ENCODE peak calls at places on chromosomes 6 and 20, in five cellular contexts. O, D, R, A and F are unnamed samples.

GRCh38 chr6:30940361-30941001 is at the start of gene MUCL3:
- DNase-seq in A (no peak), D (no peak), O (no peak), R (no peak), F (peak)

GRCh38 chr6:108714012-108714773 is 134.0 kb upstream of the ARMC2 start:
- DNase-seq in D (no peak), A (no peak), O (peak), R (peak), F (peak)

GRCh38 chr20:44526129-44526528 is 4.3 kb upstream of the SERINC3 start:
- DNase-seq in D (peak), A (no peak), O (peak), R (peak), F (no peak)

GRCh38 chr20:36873498-36874189 is 2.3 kb upstream of the TLDC2 start:
- DNase-seq in R (no peak), D (no peak), O (no peak), A (no peak), F (no peak)

GRCh38 chr20:2800590-2801458 is at the start of gene CPXM1:
- DNase-seq in A (no peak), D (no peak), O (no peak), R (peak), F (no peak)

GRCh38 chr20:21082584-21082983 is 23.6 kb downstream of the LINC00237 start:
- DNase-seq in A (no peak), D (no peak), O (no peak), R (no peak), F (no peak)

GRCh38 chr6:93105017-93105416 is 314.3 kb downstream of the EPHA7 start:
- DNase-seq in D (peak), O (peak), R (no peak), A (no peak), F (no peak)

GRCh38 chr20:53980101-53980500 is 90.3 kb downstream of the BCAS1 start:
- DNase-seq in A (no peak), R (no peak), D (no peak), O (no peak), F (no peak)

GRCh38 chr6:56693246-56693607 is 50.5 kb upstream of the DST start:
- DNase-seq in R (no peak), A (no peak), D (peak), O (peak), F (peak)

GRCh38 chr20:32845786-32846185 is 12.9 kb upstream of the EFCAB8 start:
- DNase-seq in D (no peak), A (no peak), O (peak), R (no peak), F (no peak)

GRCh38 chr6:126529605-126530004 is 189.7 kb downstream of the CENPW start:
- DNase-seq in R (no peak), O (no peak), A (no peak), D (no peak), F (no peak)

GRCh38 chr6:18585032-18585573 is 198.0 kb downstream of the RNF144B start:
- DNase-seq in D (peak), A (no peak), O (peak), R (no peak), F (peak)

GRCh38 chr6:83824831-83825230 is 28.3 kb upstream of the RIPPLY2 start:
- DNase-seq in R (no peak), D (no peak), A (no peak), O (no peak), F (no peak)

GRCh38 chr6:29516108-29516507 is 28.4 kb upstream of the MAS1L start:
- DNase-seq in R (peak), O (peak), D (peak), A (no peak), F (no peak)

GRCh38 chr6:135170238-135170637 is 10.9 kb upstream of the MYB start:
- DNase-seq in R (no peak), A (no peak), O (no peak), D (no peak), F (no peak)

GRCh38 chr6:116667620-116668019 is 946 bp downstream of the ZUP1 start:
- DNase-seq in A (no peak), D (no peak), O (no peak), R (no peak), F (no peak)

GRCh38 chr6:108780784-108781183 is 67.4 kb upstream of the ARMC2 start:
- DNase-seq in R (no peak), D (no peak), A (no peak), O (no peak), F (no peak)

GRCh38 chr20:43669332-43669731 is 2.4 kb downstream of the MYBL2 start:
- DNase-seq in D (peak), R (no peak), O (peak), A (no peak), F (no peak)

GRCh38 chr6:25417206-25417605 is 138.0 kb downstream of the CARMIL1 start:
- DNase-seq in D (no peak), R (no peak), A (no peak), O (no peak), F (no peak)

GRCh38 chr6:128310061-128310460 is 210.3 kb downstream of the PTPRK start:
- DNase-seq in O (peak), D (no peak), A (no peak), R (no peak), F (no peak)

GRCh38 chr20:16216227-16217210 is 356.7 kb downstream of the KIF16B start:
- DNase-seq in R (no peak), D (peak), O (no peak), A (no peak), F (no peak)

GRCh38 chr6:43964659-43965570 is 162.3 kb downstream of the MRPL14 start:
- DNase-seq in D (no peak), O (no peak), A (no peak), R (peak), F (no peak)

GRCh38 chr6:1971612-1972011 is 273.8 kb downstream of the GMDS start:
- DNase-seq in R (no peak), O (peak), A (no peak), D (no peak), F (no peak)

GRCh38 chr6:105620878-105621277 is 218.0 kb upstream of the PREP start:
- DNase-seq in D (no peak), R (no peak), A (no peak), O (peak), F (no peak)

GRCh38 chr6:67639161-67639560 is 995.9 kb upstream of the ADGRB3 start:
- DNase-seq in O (no peak), D (no peak), A (no peak), R (no peak), F (no peak)

GRCh38 chr6:105057160-105057559 is 100.3 kb downstream of the LIN28B start:
- DNase-seq in O (no peak), D (no peak), R (no peak), A (no peak), F (no peak)

GRCh38 chr6:167306401-167306998 is 15.4 kb downstream of the UNC93A start:
- DNase-seq in D (no peak), R (no peak), A (no peak), O (no peak), F (no peak)

GRCh38 chr6:26020983-26021349 is 58.4 kb downstream of the TRIM38 start:
- DNase-seq in O (peak), R (peak), A (no peak), D (peak), F (peak)

DNA sequence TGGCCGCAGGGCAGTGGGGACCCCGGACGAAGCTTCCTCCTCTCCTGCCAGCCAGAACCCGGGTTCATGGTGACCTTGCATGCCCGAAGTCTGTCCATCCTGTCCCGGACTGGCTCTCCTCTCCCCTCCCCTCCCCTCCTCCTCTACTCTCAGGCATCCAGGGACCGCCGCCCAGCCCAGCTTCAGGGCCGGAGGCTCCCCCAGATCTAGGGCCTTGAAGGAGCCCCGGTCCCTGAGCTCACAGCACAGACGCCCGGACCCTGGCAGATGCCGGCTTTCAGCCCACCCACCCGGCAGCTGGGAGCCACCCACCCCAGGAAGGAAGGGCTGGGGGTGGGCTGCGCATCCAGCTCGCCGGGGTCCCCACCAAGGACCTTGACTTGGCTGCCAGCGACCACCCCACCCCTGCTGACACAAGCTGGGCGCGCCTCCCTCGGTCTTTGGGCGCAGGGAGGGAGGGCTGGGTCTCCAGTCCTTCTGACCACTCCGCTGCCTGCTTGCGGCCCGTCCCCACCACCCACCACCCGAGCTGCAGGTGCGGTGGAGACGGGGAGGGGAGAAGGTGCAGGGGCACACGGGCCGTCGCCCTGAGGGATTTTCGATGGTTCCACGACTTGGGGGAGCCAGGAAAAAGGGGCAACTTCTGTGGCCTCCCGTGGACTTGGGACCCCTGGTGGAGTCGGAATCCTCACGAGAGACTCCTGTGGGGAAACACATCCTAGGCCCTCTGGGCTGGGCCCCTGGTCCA is 5.8 kb upstream of the ABHD16B start:
- DNase-seq in A (no peak), R (peak), O (no peak), D (no peak), F (no peak)
- H3K9ac ChIP-seq in A (no peak), R (no peak), O (no peak), D (no peak), F (no peak)

GRCh38 chr6:33708516-33709204 is 2.8 kb downstream of the UQCC2 start:
- DNase-seq in O (no peak), A (no peak), D (no peak), R (no peak), F (no peak)
- H3K4me3 ChIP-seq in O (no peak), A (no peak), D (no peak), R (no peak), F (no peak)

GRCh38 chr6:3063733-3064700 is 4.3 kb upstream of the RIPK1 start:
- DNase-seq in O (peak), R (peak), A (peak), D (peak), F (peak)
- H3K9ac ChIP-seq in O (peak), R (peak), A (peak), D (peak), F (peak)

DNA sequence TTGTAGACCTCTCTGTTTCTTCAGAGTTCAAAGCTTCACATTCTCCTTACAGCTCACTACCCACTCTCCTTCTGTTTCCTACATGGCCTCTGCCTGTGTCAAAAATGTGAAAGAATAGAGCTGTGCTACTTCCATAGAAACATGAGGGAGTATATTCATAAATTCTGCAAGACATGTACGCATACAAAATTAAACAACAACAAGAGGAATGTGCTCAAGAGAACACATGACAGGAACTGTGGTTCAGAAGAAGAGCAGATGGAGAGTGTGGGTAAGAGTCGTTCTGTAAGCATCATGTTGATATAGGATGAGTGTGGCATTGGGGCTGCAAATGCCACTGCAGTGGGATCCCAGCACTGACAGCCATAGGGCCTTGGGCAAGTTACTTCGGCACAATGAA is 266.6 kb upstream of the SASH1 start:
- DNase-seq in O (no peak), R (no peak), D (no peak), A (no peak), F (no peak)
- H3K4me3 ChIP-seq in O (no peak), R (no peak), D (no peak), A (no peak), F (no peak)

DNA sequence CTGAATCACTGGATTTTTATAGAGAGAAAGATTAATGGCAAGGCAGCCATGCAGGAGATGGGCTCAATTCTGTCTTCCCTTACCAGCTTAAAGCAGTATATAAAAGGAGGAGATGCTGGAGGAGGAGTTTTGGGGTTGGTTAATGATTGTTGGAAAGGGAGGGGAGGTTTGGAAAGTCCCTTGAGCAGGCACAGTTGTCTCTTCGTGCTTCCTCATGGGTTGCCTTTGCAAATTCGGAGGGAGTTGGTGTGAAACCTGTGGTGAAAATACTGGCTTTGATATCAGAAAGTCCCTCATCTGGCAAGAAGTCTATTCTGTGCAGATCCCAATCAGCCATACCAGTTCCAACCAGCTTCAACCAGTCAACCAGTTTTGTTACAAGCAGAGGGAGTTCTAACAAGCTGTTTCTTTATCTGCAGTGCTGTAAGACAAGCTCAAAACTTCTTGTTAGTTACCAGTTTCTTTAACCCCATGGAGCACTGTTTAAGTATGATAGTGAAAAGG is 107.0 kb downstream of the HIVEP1 start:
- DNase-seq in O (no peak), A (no peak), R (no peak), D (no peak), F (peak)
- H3K9ac ChIP-seq in O (no peak), A (no peak), R (no peak), D (no peak), F (no peak)

DNA sequence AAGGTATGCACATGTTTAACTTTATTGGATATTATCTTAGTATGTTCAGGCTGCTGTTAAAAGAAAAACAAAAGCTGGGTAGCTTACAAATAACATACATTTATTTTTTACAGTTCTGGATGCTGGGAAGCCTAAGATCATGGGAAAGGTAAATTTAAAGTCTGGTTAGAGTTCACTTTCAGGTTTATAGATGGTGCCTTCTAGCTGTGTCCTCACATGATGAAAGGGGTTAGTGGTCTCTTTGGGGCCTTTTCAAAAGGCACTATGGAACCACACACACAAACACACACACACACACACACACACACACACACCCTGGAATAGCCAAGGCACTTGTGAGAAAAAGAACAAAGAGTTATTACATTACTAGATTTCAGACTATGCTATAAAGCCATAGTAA is 805.8 kb upstream of the GJE1 start:
- DNase-seq in O (no peak), D (no peak), R (no peak), A (no peak), F (no peak)
- H3K4me3 ChIP-seq in O (peak), D (peak), R (no peak), A (no peak), F (no peak)

GRCh38 chr6:111409430-111409829 is 73.6 kb downstream of the REV3L start:
- DNase-seq in D (no peak), A (no peak), R (no peak), O (no peak), F (no peak)

GRCh38 chr6:111411046-111411445 is 72.0 kb downstream of the REV3L start:
- DNase-seq in R (no peak), O (no peak), D (no peak), A (no peak), F (no peak)

GRCh38 chr6:111406200-111406711 is 76.8 kb downstream of the REV3L start:
- DNase-seq in O (no peak), A (no peak), R (no peak), D (no peak), F (no peak)

GRCh38 chr6:111410371-111410770 is 72.6 kb downstream of the REV3L start:
- DNase-seq in A (no peak), D (no peak), O (no peak), R (no peak), F (no peak)

DNA sequence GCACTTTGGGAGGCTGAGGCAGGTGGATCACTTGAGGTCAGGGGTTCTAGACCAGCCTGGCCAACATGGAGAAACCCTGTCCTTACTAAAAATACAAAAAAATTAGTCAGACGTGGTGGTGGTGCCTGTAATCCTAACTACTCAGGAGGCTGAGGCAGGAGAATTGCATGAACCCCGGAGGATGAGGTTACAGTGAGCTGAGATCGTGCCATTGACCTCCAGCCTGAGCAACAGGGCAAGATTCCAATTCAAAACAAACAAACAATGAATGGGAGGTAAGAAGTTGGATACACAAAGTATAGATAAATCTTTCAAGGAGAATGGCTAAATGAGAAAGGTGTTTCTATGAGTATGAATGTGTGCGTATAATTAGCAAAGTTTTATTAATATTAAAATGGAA is 75.3 kb downstream of the REV3L start:
- DNase-seq in D (no peak), R (no peak), O (no peak), A (no peak), F (no peak)
- H3K9ac ChIP-seq in D (no peak), R (no peak), O (no peak), A (no peak), F (no peak)

DNA sequence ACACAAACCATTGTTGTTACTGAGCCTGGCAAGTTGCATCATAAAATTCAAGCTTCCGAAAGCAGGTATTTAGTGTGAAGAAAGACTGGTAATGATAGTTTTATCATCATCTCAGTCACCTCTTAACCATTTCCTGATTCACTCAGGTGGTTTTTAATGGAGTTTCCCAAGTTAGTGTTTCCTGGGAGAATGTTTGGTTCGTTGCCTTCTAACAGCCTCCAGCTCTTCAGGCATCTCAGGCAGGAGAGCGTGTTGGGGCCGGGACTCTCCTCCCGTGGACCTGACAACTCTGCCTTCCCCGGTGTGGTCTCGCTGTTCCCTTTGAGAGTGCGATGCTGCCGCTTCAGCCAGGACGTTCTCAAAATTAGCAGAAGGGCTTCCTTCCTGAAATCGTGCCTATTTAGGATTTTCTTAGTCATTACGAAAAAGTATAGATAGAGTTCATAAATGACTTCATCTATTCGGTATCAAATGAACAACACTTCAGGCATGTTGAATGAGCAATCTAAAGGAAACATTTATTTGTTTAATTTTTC is 105.0 kb upstream of the QKI start:
- DNase-seq in R (no peak), D (peak), A (no peak), O (peak), F (no peak)
- H3K4me3 ChIP-seq in R (no peak), D (peak), A (no peak), O (no peak), F (no peak)

DNA sequence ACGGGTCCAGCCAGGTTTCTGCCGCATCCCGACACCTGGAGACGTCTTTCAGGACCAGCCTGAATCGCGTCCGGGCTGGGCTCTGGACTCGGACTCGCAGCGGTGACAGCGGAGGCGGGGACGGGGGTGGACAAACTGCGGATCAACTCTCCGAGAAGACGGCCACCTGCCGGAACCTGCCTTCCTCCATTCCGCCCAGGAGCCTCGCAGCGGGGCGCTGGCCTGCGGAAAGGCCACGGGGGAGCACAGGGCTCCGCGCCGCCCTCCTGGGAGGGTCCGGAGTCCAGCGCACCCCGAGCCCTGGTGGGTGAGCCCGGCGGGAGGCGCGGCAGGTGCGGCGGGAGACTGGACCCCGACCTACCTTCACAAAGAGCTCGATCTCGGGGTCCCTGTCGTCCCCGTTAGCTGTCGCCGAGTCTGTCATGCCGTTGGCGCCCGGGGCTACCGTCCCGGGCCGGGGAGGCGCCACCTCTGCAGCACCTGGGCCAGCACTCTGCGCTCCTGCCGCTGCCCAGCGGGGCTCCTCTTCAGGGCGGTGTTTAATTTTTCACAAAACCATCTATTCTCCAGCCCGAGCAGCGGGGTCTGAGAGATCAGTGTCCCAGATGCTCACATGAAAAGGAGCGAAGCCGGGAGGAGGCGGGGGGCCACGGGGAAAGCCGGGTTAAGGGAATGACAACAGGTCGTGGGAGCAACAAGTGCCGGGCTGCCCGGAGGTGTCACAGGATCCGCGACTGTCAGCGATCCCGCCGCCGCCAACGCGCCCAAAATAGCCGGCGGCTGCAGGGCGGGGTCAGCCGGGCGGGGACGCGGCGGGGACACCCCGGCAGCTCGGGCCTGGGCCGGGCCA is at the start of gene CLIC5:
- DNase-seq in D (no peak), O (no peak), A (no peak), R (peak), F (peak)
- H3K9ac ChIP-seq in D (no peak), O (no peak), A (no peak), R (no peak), F (peak)